ENCODE peak calls at places on chromosomes 6 and 20, in four cellular contexts. R is HCT116, O is cardiac muscle cell, J is tibial artery. Y is an unnamed sample.

GRCh38 chr6:11427827-11428245 is 109.7 kb upstream of the TMEM170B start:
- DNase-seq in R (no peak), O (no peak), J (no peak), Y (no peak)

GRCh38 chr20:10761232-10761631 is 87.4 kb upstream of the JAG1 start:
- DNase-seq in R (no peak), O (peak), J (no peak), Y (no peak)

GRCh38 chr6:130598021-130598989 is 228.9 kb upstream of the SMLR1 start:
- DNase-seq in R (no peak), O (peak), J (no peak), Y (no peak)

GRCh38 chr6:119428647-119429046 is 79.1 kb upstream of the MAN1A1 start:
- DNase-seq in R (no peak), O (no peak), J (no peak), Y (no peak)

GRCh38 chr6:169424149-169424804 is 170.6 kb upstream of the THBS2 start:
- DNase-seq in R (no peak), O (no peak), J (no peak), Y (no peak)

GRCh38 chr6:156686429-156686939 is 90.7 kb upstream of the ARID1B start:
- DNase-seq in R (no peak), O (peak), J (no peak), Y (peak)

GRCh38 chr6:152050451-152051195 is 243.1 kb downstream of the ESR1 start:
- DNase-seq in R (no peak), O (no peak), J (no peak), Y (no peak)

GRCh38 chr6:149118737-149119653 is 198.5 kb upstream of the TAB2 start:
- DNase-seq in R (no peak), O (no peak), J (no peak), Y (no peak)

GRCh38 chr6:16432075-16433032 is 194.0 kb downstream of the GMPR start:
- DNase-seq in R (no peak), O (peak), J (peak), Y (no peak)

GRCh38 chr20:34491932-34492509 is 24.2 kb upstream of the DYNLRB1 start:
- DNase-seq in R (no peak), O (no peak), J (no peak), Y (no peak)

GRCh38 chr20:44247131-44247571 is at the start of gene GDAP1L1:
- DNase-seq in R (no peak), O (no peak), J (no peak), Y (no peak)

GRCh38 chr6:40373267-40373666 is 213.9 kb downstream of the LRFN2 start:
- DNase-seq in R (no peak), O (no peak), J (no peak), Y (no peak)

GRCh38 chr6:17816921-17817611 is 110.3 kb upstream of the NUP153 start:
- DNase-seq in R (no peak), O (peak), J (no peak), Y (no peak)
- TF ChIP-seq CTCF in R (no peak), O (peak), J (no peak), Y (no peak)

DNA sequence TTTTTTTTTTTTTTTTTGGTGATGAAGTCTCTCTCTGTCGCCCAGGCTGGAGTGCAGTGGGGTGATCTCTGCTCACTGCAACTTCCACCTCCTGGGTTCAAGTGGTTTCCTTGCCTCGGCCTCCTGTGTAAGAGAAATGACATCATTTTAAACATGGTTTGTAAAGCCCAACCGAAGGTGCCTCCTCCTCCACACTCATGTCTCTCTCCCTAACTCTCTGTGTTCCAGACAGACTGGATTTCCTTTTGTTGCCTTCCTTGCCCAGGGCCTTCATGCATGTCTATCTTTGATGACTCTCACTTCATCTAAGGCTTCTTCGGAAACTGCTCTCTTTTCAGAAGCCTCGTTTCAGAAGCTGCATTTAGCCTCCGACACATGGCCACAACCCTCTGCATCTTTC is 147.2 kb downstream of the CDH26 start:
- DNase-seq in R (no peak), O (no peak), J (no peak), Y (no peak)
- H3K27ac ChIP-seq in R (no peak), O (no peak), J (no peak), Y (no peak)

GRCh38 chr6:161618816-161619454 is 345.1 kb upstream of the AGPAT4 start:
- DNase-seq in R (peak), O (peak), J (no peak), Y (no peak)
- TF ChIP-seq CTCF in R (peak), O (peak), J (no peak), Y (peak)

DNA sequence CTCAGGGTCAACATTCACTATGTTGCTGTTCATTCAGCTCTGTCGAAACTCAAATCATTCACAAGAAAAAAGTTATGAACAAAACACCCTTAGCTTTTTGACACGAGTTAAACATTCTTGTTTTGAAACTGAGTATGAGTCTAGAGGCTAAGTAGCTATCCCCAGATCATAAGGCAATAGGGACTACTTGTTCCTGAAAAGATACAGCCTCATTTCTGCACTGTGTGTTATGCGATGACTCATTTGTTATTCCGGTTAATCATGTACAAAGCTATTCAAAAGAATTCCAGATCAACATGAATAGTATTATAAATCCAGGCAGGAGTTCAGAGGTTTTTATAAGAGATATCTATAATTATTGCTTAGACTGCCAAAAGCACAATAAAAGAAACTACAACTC is 908.0 kb downstream of the QKI start:
- DNase-seq in R (no peak), O (peak), J (no peak), Y (no peak)
- H3K27ac ChIP-seq in R (no peak), O (no peak), J (no peak), Y (no peak)

Y was measured in lower lobe of right lung.